ENCODE peak calls at places on chromosomes 11 and 22, in nine cellular contexts. One of them, this sample, is unnamed.

GRCh38 chr11:134532176-134532920 is 120.3 kb upstream of the B3GAT1 start:
- DNase-seq in fibroblast of mammary gland: no peak
- DNase-seq in HL-60: no peak
- DNase-seq in stomach: peak
- DNase-seq in mesothelial cell of epicardium: no peak
- DNase-seq in epithelial cell of esophagus: no peak
- DNase-seq in nephron progenitor cell: no peak
- DNase-seq in heart left ventricle: no peak
- DNase-seq in psoas muscle: no peak
- DNase-seq in this sample: no peak

GRCh38 chr11:118597556-118597955 is 9.9 kb upstream of the PHLDB1 start:
- DNase-seq in nephron progenitor cell: no peak
- DNase-seq in epithelial cell of esophagus: no peak
- DNase-seq in fibroblast of mammary gland: no peak
- DNase-seq in HL-60: no peak
- DNase-seq in stomach: peak
- DNase-seq in mesothelial cell of epicardium: no peak
- DNase-seq in psoas muscle: no peak
- DNase-seq in heart left ventricle: no peak
- DNase-seq in this sample: no peak

GRCh38 chr11:21628641-21629040 is 564.2 kb upstream of the ANO5 start:
- DNase-seq in fibroblast of mammary gland: no peak
- DNase-seq in heart left ventricle: no peak
- DNase-seq in mesothelial cell of epicardium: no peak
- DNase-seq in nephron progenitor cell: no peak
- DNase-seq in HL-60: no peak
- DNase-seq in stomach: no peak
- DNase-seq in psoas muscle: no peak
- DNase-seq in epithelial cell of esophagus: no peak
- DNase-seq in this sample: no peak

GRCh38 chr11:106156290-106156937 is 79.0 kb downstream of the AASDHPPT start:
- DNase-seq in mesothelial cell of epicardium: no peak
- DNase-seq in nephron progenitor cell: peak
- DNase-seq in HL-60: peak
- DNase-seq in heart left ventricle: no peak
- DNase-seq in epithelial cell of esophagus: peak
- DNase-seq in stomach: peak
- DNase-seq in fibroblast of mammary gland: peak
- DNase-seq in psoas muscle: no peak
- DNase-seq in this sample: peak

GRCh38 chr11:70603756-70604211 is 205.5 kb downstream of the CTTN start:
- DNase-seq in stomach: no peak
- DNase-seq in HL-60: no peak
- DNase-seq in mesothelial cell of epicardium: no peak
- DNase-seq in nephron progenitor cell: no peak
- DNase-seq in epithelial cell of esophagus: peak
- DNase-seq in psoas muscle: no peak
- DNase-seq in fibroblast of mammary gland: no peak
- DNase-seq in heart left ventricle: no peak
- DNase-seq in this sample: no peak

GRCh38 chr11:109795234-109795633 is 298.0 kb upstream of the ZC3H12C start:
- DNase-seq in psoas muscle: no peak
- DNase-seq in HL-60: no peak
- DNase-seq in mesothelial cell of epicardium: no peak
- DNase-seq in fibroblast of mammary gland: peak
- DNase-seq in stomach: no peak
- DNase-seq in epithelial cell of esophagus: peak
- DNase-seq in heart left ventricle: no peak
- DNase-seq in nephron progenitor cell: no peak
- DNase-seq in this sample: no peak

GRCh38 chr22:48188211-48188845 is 1425.9 kb downstream of the TBC1D22A start:
- DNase-seq in epithelial cell of esophagus: no peak
- DNase-seq in HL-60: no peak
- DNase-seq in fibroblast of mammary gland: no peak
- DNase-seq in heart left ventricle: no peak
- DNase-seq in psoas muscle: no peak
- DNase-seq in mesothelial cell of epicardium: no peak
- DNase-seq in stomach: no peak
- DNase-seq in nephron progenitor cell: no peak
- DNase-seq in this sample: no peak

GRCh38 chr11:3857628-3858027 is 2.2 kb downstream of the STIM1 start:
- DNase-seq in mesothelial cell of epicardium: no peak
- DNase-seq in heart left ventricle: no peak
- DNase-seq in stomach: no peak
- DNase-seq in fibroblast of mammary gland: no peak
- DNase-seq in epithelial cell of esophagus: no peak
- DNase-seq in psoas muscle: no peak
- DNase-seq in HL-60: no peak
- DNase-seq in nephron progenitor cell: no peak
- DNase-seq in this sample: no peak

GRCh38 chr11:7606496-7606895 is 66.8 kb downstream of the CYB5R2 start:
- DNase-seq in psoas muscle: no peak
- DNase-seq in stomach: no peak
- DNase-seq in epithelial cell of esophagus: no peak
- DNase-seq in mesothelial cell of epicardium: no peak
- DNase-seq in HL-60: no peak
- DNase-seq in fibroblast of mammary gland: no peak
- DNase-seq in nephron progenitor cell: no peak
- DNase-seq in heart left ventricle: no peak
- DNase-seq in this sample: no peak

GRCh38 chr11:107916671-107917241 is 11.5 kb upstream of the RAB39A start:
- DNase-seq in heart left ventricle: no peak
- DNase-seq in HL-60: peak
- DNase-seq in fibroblast of mammary gland: peak
- DNase-seq in stomach: peak
- DNase-seq in epithelial cell of esophagus: peak
- DNase-seq in psoas muscle: no peak
- DNase-seq in mesothelial cell of epicardium: no peak
- DNase-seq in nephron progenitor cell: peak
- DNase-seq in this sample: peak

GRCh38 chr22:29109853-29110252 is 37.0 kb downstream of the KREMEN1 start:
- DNase-seq in HL-60: no peak
- DNase-seq in heart left ventricle: no peak
- DNase-seq in mesothelial cell of epicardium: no peak
- DNase-seq in epithelial cell of esophagus: no peak
- DNase-seq in psoas muscle: no peak
- DNase-seq in stomach: no peak
- DNase-seq in fibroblast of mammary gland: peak
- DNase-seq in nephron progenitor cell: no peak
- DNase-seq in this sample: no peak

GRCh38 chr11:121119444-121119843 is 18.4 kb downstream of the TECTA start:
- DNase-seq in nephron progenitor cell: no peak
- DNase-seq in psoas muscle: no peak
- DNase-seq in epithelial cell of esophagus: no peak
- DNase-seq in fibroblast of mammary gland: no peak
- DNase-seq in stomach: no peak
- DNase-seq in HL-60: no peak
- DNase-seq in heart left ventricle: no peak
- DNase-seq in mesothelial cell of epicardium: no peak
- DNase-seq in this sample: no peak
- TF ChIP-seq CTCF in nephron progenitor cell: no peak
- TF ChIP-seq CTCF in psoas muscle: no peak
- TF ChIP-seq CTCF in epithelial cell of esophagus: no peak
- TF ChIP-seq CTCF in fibroblast of mammary gland: no peak
- TF ChIP-seq CTCF in stomach: no peak
- TF ChIP-seq CTCF in HL-60: no peak
- TF ChIP-seq CTCF in heart left ventricle: no peak
- TF ChIP-seq CTCF in mesothelial cell of epicardium: no peak
- TF ChIP-seq CTCF in this sample: no peak

GRCh38 chr11:68843703-68844312 is 2.1 kb upstream of the CPT1A start:
- DNase-seq in epithelial cell of esophagus: peak
- DNase-seq in HL-60: peak
- DNase-seq in fibroblast of mammary gland: no peak
- DNase-seq in stomach: peak
- DNase-seq in nephron progenitor cell: peak
- DNase-seq in psoas muscle: peak
- DNase-seq in mesothelial cell of epicardium: no peak
- DNase-seq in heart left ventricle: peak
- DNase-seq in this sample: peak
- TF ChIP-seq CTCF in epithelial cell of esophagus: peak
- TF ChIP-seq CTCF in HL-60: peak
- TF ChIP-seq CTCF in fibroblast of mammary gland: no peak
- TF ChIP-seq CTCF in stomach: peak
- TF ChIP-seq CTCF in nephron progenitor cell: peak
- TF ChIP-seq CTCF in psoas muscle: peak
- TF ChIP-seq CTCF in mesothelial cell of epicardium: no peak
- TF ChIP-seq CTCF in heart left ventricle: peak
- TF ChIP-seq CTCF in this sample: peak

DNA sequence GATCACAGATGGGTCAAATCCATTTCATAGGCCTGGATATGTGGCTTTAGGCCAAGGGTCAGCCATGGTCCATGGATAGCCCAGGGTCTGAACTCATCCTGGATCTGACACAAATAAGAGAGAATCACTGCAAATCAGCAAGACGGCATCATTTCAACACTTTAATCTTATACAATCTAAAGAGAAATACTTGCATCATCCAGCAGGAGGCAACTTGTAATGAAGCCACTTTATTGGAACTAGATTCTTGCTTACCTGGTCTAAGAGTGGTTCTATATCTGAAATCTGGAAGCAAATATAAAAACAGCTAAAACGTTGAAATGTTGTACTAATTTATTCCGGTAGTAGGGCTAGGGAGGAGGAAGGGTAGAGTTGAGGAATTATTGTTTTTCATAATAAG is 870.1 kb downstream of the JRKL start:
- DNase-seq in heart left ventricle: no peak
- DNase-seq in stomach: no peak
- DNase-seq in HL-60: no peak
- DNase-seq in nephron progenitor cell: no peak
- DNase-seq in psoas muscle: no peak
- DNase-seq in mesothelial cell of epicardium: no peak
- DNase-seq in fibroblast of mammary gland: no peak
- DNase-seq in epithelial cell of esophagus: no peak
- DNase-seq in this sample: no peak
- TF ChIP-seq CTCF in heart left ventricle: no peak
- TF ChIP-seq CTCF in stomach: no peak
- TF ChIP-seq CTCF in HL-60: no peak
- TF ChIP-seq CTCF in nephron progenitor cell: no peak
- TF ChIP-seq CTCF in psoas muscle: no peak
- TF ChIP-seq CTCF in mesothelial cell of epicardium: peak
- TF ChIP-seq CTCF in fibroblast of mammary gland: no peak
- TF ChIP-seq CTCF in epithelial cell of esophagus: no peak
- TF ChIP-seq CTCF in this sample: no peak

GRCh38 chr11:122843281-122844150 is 5.2 kb downstream of the CRTAM start:
- DNase-seq in HL-60: no peak
- DNase-seq in heart left ventricle: no peak
- DNase-seq in nephron progenitor cell: no peak
- DNase-seq in epithelial cell of esophagus: no peak
- DNase-seq in psoas muscle: no peak
- DNase-seq in fibroblast of mammary gland: no peak
- DNase-seq in stomach: no peak
- DNase-seq in mesothelial cell of epicardium: no peak
- DNase-seq in this sample: peak

GRCh38 chr11:122851366-122852011 is 13.2 kb downstream of the CRTAM start:
- DNase-seq in fibroblast of mammary gland: no peak
- DNase-seq in mesothelial cell of epicardium: no peak
- DNase-seq in epithelial cell of esophagus: no peak
- DNase-seq in heart left ventricle: no peak
- DNase-seq in HL-60: no peak
- DNase-seq in stomach: no peak
- DNase-seq in nephron progenitor cell: no peak
- DNase-seq in psoas muscle: no peak
- DNase-seq in this sample: no peak

GRCh38 chr11:122852071-122852831 is 14.0 kb downstream of the CRTAM start:
- DNase-seq in psoas muscle: no peak
- DNase-seq in mesothelial cell of epicardium: no peak
- DNase-seq in epithelial cell of esophagus: peak
- DNase-seq in stomach: no peak
- DNase-seq in HL-60: no peak
- DNase-seq in fibroblast of mammary gland: peak
- DNase-seq in nephron progenitor cell: no peak
- DNase-seq in heart left ventricle: no peak
- DNase-seq in this sample: no peak

GRCh38 chr11:122850076-122850631 is 11.9 kb downstream of the CRTAM start:
- DNase-seq in mesothelial cell of epicardium: no peak
- DNase-seq in fibroblast of mammary gland: peak
- DNase-seq in epithelial cell of esophagus: peak
- DNase-seq in nephron progenitor cell: peak
- DNase-seq in stomach: no peak
- DNase-seq in psoas muscle: no peak
- DNase-seq in heart left ventricle: no peak
- DNase-seq in HL-60: no peak
- DNase-seq in this sample: no peak

GRCh38 chr11:122847437-122847836 is 9.1 kb downstream of the CRTAM start:
- DNase-seq in nephron progenitor cell: no peak
- DNase-seq in HL-60: no peak
- DNase-seq in heart left ventricle: no peak
- DNase-seq in psoas muscle: no peak
- DNase-seq in stomach: no peak
- DNase-seq in fibroblast of mammary gland: no peak
- DNase-seq in epithelial cell of esophagus: no peak
- DNase-seq in mesothelial cell of epicardium: no peak
- DNase-seq in this sample: no peak
- TF ChIP-seq CTCF in nephron progenitor cell: no peak
- TF ChIP-seq CTCF in HL-60: no peak
- TF ChIP-seq CTCF in heart left ventricle: no peak
- TF ChIP-seq CTCF in psoas muscle: no peak
- TF ChIP-seq CTCF in stomach: no peak
- TF ChIP-seq CTCF in fibroblast of mammary gland: no peak
- TF ChIP-seq CTCF in epithelial cell of esophagus: no peak
- TF ChIP-seq CTCF in mesothelial cell of epicardium: no peak
- TF ChIP-seq CTCF in this sample: no peak

DNA sequence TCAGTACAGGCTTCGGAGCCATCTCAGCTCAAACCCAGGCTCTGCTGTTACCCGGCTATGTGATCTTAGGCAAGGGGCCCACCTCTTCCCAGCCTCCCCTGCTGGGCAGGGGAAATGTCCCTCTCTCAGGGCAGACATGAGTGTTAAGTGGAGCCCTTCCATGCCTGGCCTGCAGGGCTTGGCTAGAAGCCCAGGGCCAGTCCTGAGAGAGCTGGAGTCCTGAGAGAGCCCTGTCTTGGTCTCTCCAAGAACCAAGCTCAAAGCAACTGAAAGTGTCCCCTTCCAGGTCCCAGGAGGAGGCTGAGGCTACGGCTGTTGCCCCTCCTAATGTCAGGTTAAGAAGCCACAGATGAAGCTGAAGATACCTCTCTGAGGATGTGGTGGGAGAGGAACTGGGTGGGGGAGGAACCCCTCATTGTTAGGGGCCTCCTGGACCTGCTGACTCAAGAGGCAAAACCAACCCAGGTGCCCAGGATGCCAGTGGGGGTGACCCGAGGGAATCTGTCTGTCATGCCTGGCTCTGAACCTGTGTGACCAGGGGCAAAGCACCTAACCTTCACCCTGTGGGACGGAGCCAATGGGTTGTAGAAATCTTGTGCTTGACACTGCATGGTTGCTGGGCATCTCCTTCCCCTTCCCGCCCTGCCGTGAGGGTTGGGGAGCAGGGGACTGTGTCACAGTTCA is 4.2 kb downstream of the ZP1 start:
- DNase-seq in HL-60: no peak
- DNase-seq in psoas muscle: no peak
- DNase-seq in fibroblast of mammary gland: peak
- DNase-seq in stomach: peak
- DNase-seq in epithelial cell of esophagus: no peak
- DNase-seq in mesothelial cell of epicardium: no peak
- DNase-seq in heart left ventricle: peak
- DNase-seq in nephron progenitor cell: no peak
- DNase-seq in this sample: no peak
- TF ChIP-seq CTCF in HL-60: no peak
- TF ChIP-seq CTCF in psoas muscle: no peak
- TF ChIP-seq CTCF in fibroblast of mammary gland: peak
- TF ChIP-seq CTCF in stomach: no peak
- TF ChIP-seq CTCF in epithelial cell of esophagus: no peak
- TF ChIP-seq CTCF in mesothelial cell of epicardium: no peak
- TF ChIP-seq CTCF in heart left ventricle: peak
- TF ChIP-seq CTCF in nephron progenitor cell: no peak
- TF ChIP-seq CTCF in this sample: no peak